ENCODE peak calls at places on chromosomes 2 and 18, in five cellular contexts. L is upper lobe of left lung, B is HCT116, M is K562, S is HepG2. J is an unnamed sample.

GRCh38 chr2:40455661-40456060 is 3.8 kb upstream of the SLC8A1 start:
- ATAC-seq in L (peak), B (no peak), M (no peak), S (no peak), J (no peak)

GRCh38 chr2:73291461-73292315 is 1.7 kb downstream of the EGR4 start:
- ATAC-seq in L (no peak), B (no peak), M (no peak), S (peak), J (peak)

GRCh38 chr2:161681043-161681442 is 56.8 kb downstream of the SLC4A10 start:
- ATAC-seq in L (no peak), B (peak), M (no peak), S (no peak), J (no peak)

GRCh38 chr2:175036582-175037018 is 31.4 kb upstream of the CHN1 start:
- ATAC-seq in L (no peak), B (no peak), M (peak), S (peak), J (no peak)

GRCh38 chr2:180604077-180604476 is 376.3 kb upstream of the UBE2E3 start:
- ATAC-seq in L (no peak), B (peak), M (peak), S (peak), J (no peak)

GRCh38 chr2:1080984-1081383 is 130.3 kb downstream of the SNTG2 start:
- ATAC-seq in L (peak), B (no peak), M (no peak), S (no peak), J (no peak)

GRCh38 chr2:157327621-157328102 is 2.0 kb upstream of the ERMN start:
- ATAC-seq in L (peak), B (peak), M (peak), S (peak), J (peak)

GRCh38 chr2:45849491-45850283 is 198.2 kb downstream of the PRKCE start:
- ATAC-seq in L (no peak), B (no peak), M (no peak), S (no peak), J (peak)

GRCh38 chr2:217994776-217995274 is 8.0 kb downstream of the TNS1 start:
- ATAC-seq in L (no peak), B (no peak), M (no peak), S (peak), J (peak)

GRCh38 chr2:64487256-64488049 is 33.5 kb downstream of the LGALSL start:
- ATAC-seq in L (no peak), B (peak), M (peak), S (peak), J (no peak)

GRCh38 chr18:30862900-30863299 is 179.6 kb downstream of the DSC3 start:
- ATAC-seq in L (no peak), B (no peak), M (peak), S (no peak), J (no peak)

GRCh38 chr2:181554511-181554910 is 97.3 kb downstream of the ITGA4 start:
- ATAC-seq in L (no peak), B (no peak), M (no peak), S (no peak), J (no peak)

GRCh38 chr2:36427790-36428243 is 72.2 kb downstream of the CRIM1 start:
- ATAC-seq in L (no peak), B (peak), M (no peak), S (peak), J (no peak)

GRCh38 chr18:50424877-50425690 is 50.2 kb downstream of the SKA1 start:
- ATAC-seq in L (peak), B (no peak), M (peak), S (peak), J (no peak)

GRCh38 chr18:77405096-77405495 is 155.4 kb downstream of the GALR1 start:
- ATAC-seq in L (no peak), B (no peak), M (no peak), S (no peak), J (no peak)

GRCh38 chr2:37637122-37637875 is 34.1 kb downstream of the CDC42EP3 start:
- ATAC-seq in L (no peak), B (no peak), M (no peak), S (no peak), J (no peak)

GRCh38 chr2:128105072-128105471 is 14.1 kb downstream of the UGGT1 start:
- ATAC-seq in L (no peak), B (no peak), M (no peak), S (no peak), J (no peak)

GRCh38 chr2:15889800-15890498 is 50.4 kb upstream of the MYCN start:
- ATAC-seq in L (no peak), B (no peak), M (no peak), S (no peak), J (no peak)

GRCh38 chr2:153595939-153596338 is 117.4 kb upstream of the RPRM start:
- ATAC-seq in L (no peak), B (peak), M (no peak), S (no peak), J (no peak)

GRCh38 chr2:12674644-12675328 is 42.0 kb upstream of the TRIB2 start:
- ATAC-seq in L (no peak), B (no peak), M (peak), S (no peak), J (no peak)
- TF ChIP-seq CTCF in L (no peak), B (no peak), M (no peak), S (no peak), J (no peak)

GRCh38 chr18:79714531-79715240 is 35.1 kb downstream of the CTDP1 start:
- ATAC-seq in L (no peak), B (no peak), M (no peak), S (no peak), J (no peak)
- TF ChIP-seq POLR2A in L (no peak), B (no peak), M (no peak), S (no peak), J (no peak)

DNA sequence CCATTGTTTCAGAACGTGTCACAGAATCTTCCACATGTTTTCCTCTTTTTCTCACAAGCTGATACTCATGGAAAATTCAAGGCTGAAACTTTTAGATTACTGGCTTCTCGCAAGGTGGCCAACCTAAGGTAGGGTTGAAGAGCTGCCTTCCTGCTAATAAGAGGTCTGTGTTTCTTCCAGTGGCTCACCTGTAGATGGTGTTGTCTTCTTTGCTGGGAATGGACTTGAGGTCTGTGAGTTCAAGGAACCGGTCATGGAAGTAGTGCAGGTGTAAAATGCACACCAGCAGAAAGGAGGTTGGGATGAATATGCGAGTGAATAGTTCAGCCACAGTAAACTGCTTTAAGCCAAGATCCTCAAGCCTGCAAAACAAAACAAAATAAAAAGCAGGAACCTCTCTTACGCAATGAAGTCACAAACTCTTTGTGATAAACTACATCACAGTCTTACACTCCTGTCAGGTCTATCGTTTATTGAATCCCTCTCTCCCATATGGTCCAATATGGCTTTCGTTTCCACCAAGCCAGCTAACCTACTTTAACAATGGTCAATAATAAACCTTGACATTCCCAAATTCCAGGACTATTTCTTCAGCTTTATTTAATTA is 258.9 kb downstream of the NAPG start:
- ATAC-seq in L (no peak), B (no peak), M (peak), S (no peak), J (no peak)
- TF ChIP-seq CTCF in L (no peak), B (no peak), M (peak), S (peak), J (no peak)

GRCh38 chr2:234287650-234288049 is 209.2 kb downstream of the ARL4C start:
- ATAC-seq in L (no peak), B (no peak), M (no peak), S (no peak), J (no peak)
- TF ChIP-seq POLR2A in L (no peak), B (no peak), M (no peak), S (no peak), J (no peak)

GRCh38 chr2:70012887-70013286 is 51.5 kb upstream of the ASPRV1 start:
- ATAC-seq in L (no peak), B (no peak), M (no peak), S (no peak), J (no peak)
- TF ChIP-seq CTCF in L (no peak), B (no peak), M (no peak), S (no peak), J (no peak)

GRCh38 chr18:2918761-2919550 is 72.2 kb downstream of the EMILIN2 start:
- ATAC-seq in L (no peak), B (no peak), M (no peak), S (no peak), J (no peak)
- TF ChIP-seq POLR2A in L (no peak), B (no peak), M (no peak), S (no peak), J (no peak)

GRCh38 chr2:114543106-114543806 is 100.8 kb downstream of the DPP10 start:
- ATAC-seq in L (peak), B (no peak), M (peak), S (peak), J (peak)
- TF ChIP-seq CTCF in L (peak), B (no peak), M (peak), S (peak), J (peak)

GRCh38 chr18:28115149-28115550 is 61.8 kb downstream of the CDH2 start:
- ATAC-seq in L (no peak), B (no peak), M (no peak), S (peak), J (no peak)
- TF ChIP-seq POLR2A in L (no peak), B (no peak), M (no peak), S (no peak), J (no peak)

J was measured in gastroesophageal sphincter.